ENCODE peak calls at places on chromosomes 7 and 10, in ten cellular contexts. F, B, D, R, Z, P, N, J, I and K are unnamed samples.
A peak's percentile ranks its signal among the peaks of the same experiment; 100 is the strongest.

GRCh38 chr7:106112118-106112971 is at the start of gene SYPL1:
- ATAC-seq in I (peak; percentile 85), Z (peak; percentile 96), R (peak; percentile 98), D (peak; percentile 96), P (peak; percentile 87), J (peak; percentile 97), N (peak; percentile 93), F (peak; percentile 95), B (peak; percentile 92), K (peak; percentile 95)

GRCh38 chr7:96330193-96330592 is 8.3 kb upstream of the SLC25A13 start:
- ATAC-seq in D (no peak), J (no peak), Z (no peak), P (no peak), F (no peak), R (no peak), I (no peak), N (no peak), B (no peak), K (no peak)

GRCh38 chr7:96126382-96126781 is 195.5 kb downstream of the SLC25A13 start:
- ATAC-seq in B (no peak), R (no peak), D (no peak), F (no peak), J (no peak), N (no peak), P (no peak), Z (no peak), I (no peak), K (no peak)

GRCh38 chr10:80471715-80472233 is 17.7 kb downstream of the TSPAN14 start:
- ATAC-seq in Z (peak; percentile 54), B (peak; percentile 44), F (no peak), D (no peak), R (no peak), N (peak; percentile 63), P (peak; percentile 45), I (peak; percentile 44), J (no peak), K (no peak)

GRCh38 chr7:116439005-116439404 is 60.5 kb upstream of the CAV2 start:
- ATAC-seq in N (no peak), J (no peak), F (no peak), Z (no peak), I (no peak), R (no peak), D (no peak), P (no peak), B (no peak), K (no peak)

GRCh38 chr10:62054408-62054807 is 152.9 kb downstream of the ARID5B start:
- ATAC-seq in I (peak; percentile 43), D (no peak), Z (no peak), R (no peak), F (no peak), J (no peak), B (peak; percentile 2), N (peak; percentile 10), P (peak; percentile 32), K (no peak)

GRCh38 chr10:92826504-92826903 is 21.8 kb upstream of the EXOC6 start:
- ATAC-seq in D (no peak), F (peak; percentile 32), B (no peak), Z (no peak), I (no peak), P (no peak), J (no peak), N (no peak), R (no peak), K (no peak)

GRCh38 chr7:553637-554111 is 34.0 kb upstream of the PDGFA start:
- ATAC-seq in N (no peak), J (no peak), R (peak; percentile 6), F (no peak), I (no peak), D (no peak), Z (no peak), B (no peak), P (no peak), K (no peak)

GRCh38 chr10:79488303-79488702 is 24.0 kb upstream of the EIF5AL1 start:
- ATAC-seq in Z (no peak), F (peak; percentile 69), D (peak; percentile 94), B (no peak), J (peak; percentile 82), P (no peak), N (no peak), R (peak; percentile 79), I (no peak), K (peak; percentile 87)

GRCh38 chr10:33897255-33897893 is 562.9 kb upstream of the NRP1 start:
- ATAC-seq in J (peak; percentile 26), Z (no peak), N (no peak), F (no peak), D (no peak), R (no peak), P (no peak), I (no peak), B (no peak), K (no peak)

GRCh38 chr7:36127075-36127740 is 25.8 kb upstream of the EEPD1 start:
- ATAC-seq in B (peak; percentile 43), I (no peak), N (no peak), P (peak; percentile 34), D (no peak), J (peak; percentile 48), Z (peak; percentile 51), R (no peak), F (peak; percentile 38), K (no peak)

GRCh38 chr7:74657692-74658170 is at the start of gene GTF2I:
- ATAC-seq in B (peak; percentile 5), J (peak; percentile 47), D (peak; percentile 40), N (peak; percentile 36), Z (peak; percentile 36), R (no peak), F (peak; percentile 43), I (peak; percentile 36), P (peak; percentile 15), K (peak; percentile 19)

GRCh38 chr10:33365314-33365713 is 30.8 kb upstream of the NRP1 start:
- ATAC-seq in F (no peak), B (no peak), P (peak; percentile 22), I (peak; percentile 19), R (peak; percentile 11), J (no peak), N (peak; percentile 34), Z (no peak), D (no peak), K (no peak)

GRCh38 chr10:113058175-113058961 is 108.3 kb downstream of the TCF7L2 start:
- ATAC-seq in F (peak; percentile 41), D (peak; percentile 24), P (no peak), R (peak; percentile 49), N (no peak), J (peak; percentile 9), B (no peak), I (no peak), Z (peak; percentile 73), K (peak; percentile 32)

GRCh38 chr10:79275431-79275851 is 71.8 kb upstream of the PPIF start:
- ATAC-seq in F (peak; percentile 30), J (peak; percentile 26), I (no peak), R (no peak), N (no peak), D (peak; percentile 37), P (no peak), Z (no peak), B (no peak), K (no peak)

GRCh38 chr10:10703390-10703789 is 314.3 kb upstream of the CELF2 start:
- ATAC-seq in J (no peak), I (no peak), B (no peak), R (no peak), D (no peak), N (no peak), F (no peak), P (no peak), Z (no peak), K (no peak)

GRCh38 chr10:97888641-97889262 is 39.1 kb downstream of the GOLGA7B start:
- ATAC-seq in B (peak; percentile 54), N (peak; percentile 49), Z (peak; percentile 64), R (peak; percentile 65), P (peak; percentile 63), I (no peak), D (peak; percentile 9), J (peak; percentile 42), F (no peak), K (no peak)

GRCh38 chr7:151680810-151681209 is 161.1 kb upstream of the RHEB start:
- ATAC-seq in R (peak; percentile 27), D (peak; percentile 76), Z (no peak), F (no peak), N (no peak), I (no peak), J (no peak), B (no peak), P (no peak), K (peak; percentile 89)

GRCh38 chr10:131928248-131929095 is 27.7 kb downstream of the PPP2R2D start:
- ATAC-seq in F (no peak), P (peak; percentile 82), N (peak; percentile 93), J (peak; percentile 17), R (no peak), Z (peak; percentile 28), D (peak; percentile 35), I (peak; percentile 98), B (peak; percentile 91), K (no peak)

GRCh38 chr10:23146069-23146657 is 45.9 kb upstream of the PTF1A start:
- ATAC-seq in R (no peak), B (no peak), J (no peak), I (no peak), P (no peak), D (no peak), Z (no peak), F (no peak), N (no peak), K (no peak)

GRCh38 chr7:107815254-107815882 is 12.3 kb upstream of the SLC26A3 start:
- ATAC-seq in R (no peak), J (no peak), F (no peak), I (peak; percentile 55), P (peak; percentile 86), N (peak; percentile 85), Z (no peak), D (no peak), B (peak; percentile 84), K (no peak)

GRCh38 chr7:104906032-104906431 is 108.0 kb upstream of the KMT2E start:
- ATAC-seq in Z (no peak), D (no peak), R (no peak), B (no peak), P (no peak), I (no peak), N (no peak), F (no peak), J (no peak), K (no peak)

GRCh38 chr7:284762-285722 is 4.9 kb upstream of the FOXL3 start:
- ATAC-seq in N (no peak), F (no peak), D (no peak), I (no peak), R (peak; percentile 23), B (no peak), J (no peak), Z (peak; percentile 67), P (no peak), K (no peak)

GRCh38 chr7:142329062-142329788 is 71.4 kb upstream of the PRSS58 start:
- ATAC-seq in B (no peak), N (no peak), Z (no peak), P (no peak), D (no peak), J (no peak), I (no peak), F (no peak), R (peak; percentile 13), K (no peak)

GRCh38 chr10:45421231-45422097 is 47.4 kb downstream of the ALOX5 start:
- ATAC-seq in J (no peak), Z (no peak), D (no peak), P (peak; percentile 50), R (no peak), B (peak; percentile 32), N (peak; percentile 36), F (no peak), I (peak; percentile 59), K (no peak)

GRCh38 chr10:53894145-53894544 is 906.9 kb downstream of the PCDH15 start:
- ATAC-seq in J (no peak), B (no peak), I (no peak), P (no peak), R (no peak), D (no peak), Z (no peak), F (no peak), N (no peak), K (no peak)

GRCh38 chr7:132643302-132643701 is 67.0 kb upstream of the PLXNA4 start:
- ATAC-seq in N (no peak), Z (no peak), B (no peak), I (no peak), P (no peak), D (no peak), J (no peak), R (no peak), F (no peak), K (no peak)

GRCh38 chr10:89250814-89251416 is 660 bp downstream of the LIPA start:
- ATAC-seq in D (no peak), N (no peak), B (no peak), Z (no peak), I (no peak), F (no peak), R (no peak), J (no peak), P (no peak), K (no peak)